ENCODE peak calls at places on chromosomes 4 and X, in ten cellular contexts. W, O, P, I, U, S, F, A, Z and Y are unnamed samples.

GRCh38 chrX:114582264-114582632 is 1.6 kb upstream of the HTR2C start:
- DNase-seq in F (no peak), U (no peak), W (no peak), O (no peak), S (no peak), Z (no peak), I (no peak), P (no peak), A (no peak), Y (no peak)

GRCh38 chrX:106286053-106286650 is 118.0 kb downstream of the PWWP3B start:
- DNase-seq in F (no peak), I (peak; percentile 31), S (peak; percentile 82), P (no peak), A (peak; percentile 6), O (peak; percentile 55), U (no peak), W (no peak), Z (no peak), Y (no peak)

GRCh38 chr4:89254847-89255246 is 52.8 kb downstream of the GPRIN3 start:
- DNase-seq in U (peak; percentile 1), I (peak; percentile 37), A (peak; percentile 15), W (peak; percentile 43), S (peak; percentile 46), O (peak; percentile 37), P (no peak), Z (no peak), F (no peak), Y (no peak)

GRCh38 chrX:143437439-143437838 is 79.8 kb downstream of the SPANXN3 start:
- DNase-seq in U (no peak), I (no peak), F (no peak), Z (no peak), W (peak; percentile 16), P (no peak), O (peak; percentile 57), S (peak; percentile 49), A (no peak), Y (no peak)

GRCh38 chr4:8577972-8578371 is 2.2 kb upstream of the GPR78 start:
- DNase-seq in I (no peak), O (no peak), F (no peak), Z (no peak), S (no peak), A (no peak), U (no peak), W (no peak), P (no peak), Y (no peak)

GRCh38 chrX:1167466-1167865 is 45.0 kb downstream of the CRLF2 start:
- DNase-seq in A (no peak), S (no peak), Z (no peak), O (no peak), W (peak; percentile 27), U (no peak), P (no peak), I (no peak), F (no peak), Y (no peak)

GRCh38 chr4:13888112-13888511 is 260.6 kb upstream of the BOD1L1 start:
- DNase-seq in F (peak; percentile 77), Z (no peak), W (no peak), I (peak; percentile 86), S (peak; percentile 95), A (peak; percentile 94), U (no peak), O (peak; percentile 93), P (no peak), Y (peak; percentile 84)

GRCh38 chrX:1468250-1468772 is 15.6 kb upstream of the ASMTL start:
- DNase-seq in U (no peak), I (peak; percentile 81), S (peak; percentile 9), P (no peak), Z (no peak), F (no peak), O (peak; percentile 12), W (peak; percentile 92), A (peak; percentile 68), Y (no peak)

GRCh38 chr4:78660559-78660958 is 109.0 kb downstream of the ANXA3 start:
- DNase-seq in A (no peak), Z (no peak), O (no peak), U (no peak), P (no peak), S (no peak), I (peak; percentile 43), F (no peak), W (no peak), Y (no peak)

GRCh38 chr4:111778543-111778942 is 366.7 kb upstream of the FAM241A start:
- DNase-seq in O (peak; percentile 3), S (no peak), P (no peak), I (peak; percentile 38), F (no peak), W (no peak), Z (no peak), A (peak; percentile 54), U (no peak), Y (no peak)

GRCh38 chr4:54852061-54852460 is 194.3 kb downstream of the KIT start:
- DNase-seq in P (no peak), U (no peak), S (no peak), F (no peak), O (no peak), I (no peak), A (no peak), W (no peak), Z (no peak), Y (no peak)

GRCh38 chr4:22874334-22874912 is 181.7 kb downstream of the GBA3 start:
- DNase-seq in F (no peak), W (no peak), O (no peak), U (no peak), P (no peak), S (no peak), I (no peak), Z (no peak), A (no peak), Y (no peak)

GRCh38 chr4:22870847-22871246 is 178.1 kb downstream of the GBA3 start:
- DNase-seq in Z (no peak), P (no peak), O (no peak), W (no peak), U (no peak), F (no peak), A (no peak), I (no peak), S (no peak), Y (no peak)

GRCh38 chr4:22873899-22874298 is 181.2 kb downstream of the GBA3 start:
- DNase-seq in S (no peak), W (no peak), A (no peak), Z (no peak), O (no peak), P (no peak), F (no peak), U (no peak), I (no peak), Y (no peak)

DNA sequence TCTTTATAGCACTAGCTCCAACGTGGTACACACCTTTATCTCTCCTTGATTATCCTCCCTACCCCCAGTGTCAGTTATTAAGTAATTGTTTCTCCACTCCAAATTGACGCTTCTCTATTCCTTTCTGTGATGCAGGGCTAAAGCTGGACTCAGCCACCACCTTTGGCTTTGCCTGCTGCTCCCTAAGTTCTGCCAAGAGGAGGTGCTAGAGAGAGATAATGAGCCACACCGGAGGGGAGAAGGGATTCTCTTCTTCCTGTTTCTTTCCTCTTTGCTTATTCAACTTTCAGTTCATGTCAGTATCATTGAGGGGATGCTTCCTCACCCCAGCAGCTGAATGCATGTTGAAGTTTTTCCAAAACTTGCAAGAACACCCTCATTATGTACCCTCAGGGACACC is 176.5 kb downstream of the GBA3 start:
- DNase-seq in W (peak; percentile 27), Z (no peak), A (no peak), U (no peak), P (no peak), F (no peak), O (no peak), I (no peak), S (no peak), Y (no peak)
- TF ChIP-seq CTCF in W (peak; percentile 53), Z (no peak), A (no peak), U (no peak), P (no peak), F (peak; percentile 26), O (no peak), I (no peak), S (no peak), Y (no peak)

DNA sequence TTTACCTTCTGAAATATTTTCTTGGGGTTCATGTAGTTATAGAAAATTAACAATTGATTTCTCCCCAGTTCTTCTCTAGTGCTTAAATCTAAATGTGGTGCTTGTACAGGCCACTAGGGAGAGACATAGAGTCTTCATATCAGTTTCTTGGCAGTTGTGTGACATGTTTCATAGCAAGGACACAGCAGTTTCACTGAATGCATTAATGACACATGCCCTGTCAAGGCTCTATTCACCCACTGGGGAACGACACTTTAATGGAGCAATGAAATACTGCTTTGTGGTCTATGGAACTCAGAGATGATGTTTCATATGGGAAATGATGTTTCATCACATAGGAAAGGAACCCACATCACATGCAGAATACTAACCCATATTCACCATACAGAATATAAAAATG is 2.8 kb downstream of the VEGFC start:
- DNase-seq in S (peak; percentile 74), W (peak; percentile 40), O (peak; percentile 67), F (no peak), Z (no peak), A (peak; percentile 88), P (no peak), I (peak; percentile 86), U (peak; percentile 87), Y (no peak)
- TF ChIP-seq CTCF in S (peak; percentile 74), W (peak; percentile 58), O (peak; percentile 68), F (peak; percentile 80), Z (peak; percentile 32), A (peak; percentile 81), P (peak; percentile 36), I (peak; percentile 69), U (peak; percentile 64), Y (peak; percentile 59)

GRCh38 chr4:118950929-118951570 is 62.4 kb downstream of the SYNPO2 start:
- DNase-seq in F (no peak), Z (no peak), I (no peak), U (no peak), A (no peak), S (no peak), O (no peak), W (peak; percentile 41), P (no peak), Y (no peak)

GRCh38 chr4:118955515-118955914 is 66.9 kb downstream of the SYNPO2 start:
- DNase-seq in A (peak; percentile 29), S (peak; percentile 77), P (no peak), W (no peak), O (peak; percentile 68), I (peak; percentile 84), U (no peak), Z (no peak), F (no peak), Y (no peak)

GRCh38 chr4:118954246-118954645 is 65.6 kb downstream of the SYNPO2 start:
- DNase-seq in Z (no peak), W (peak; percentile 67), A (peak; percentile 44), F (no peak), O (peak; percentile 70), P (no peak), S (peak; percentile 73), I (peak; percentile 76), U (no peak), Y (no peak)

GRCh38 chr4:118950224-118950623 is 61.6 kb downstream of the SYNPO2 start:
- DNase-seq in Z (no peak), W (peak; percentile 73), S (no peak), O (no peak), U (no peak), P (no peak), A (no peak), F (no peak), I (no peak), Y (no peak)

GRCh38 chr4:118953276-118953675 is 64.6 kb downstream of the SYNPO2 start:
- DNase-seq in S (no peak), I (no peak), F (no peak), A (no peak), U (no peak), O (no peak), P (no peak), W (no peak), Z (no peak), Y (no peak)
- TF ChIP-seq CTCF in S (no peak), I (no peak), F (no peak), A (no peak), U (no peak), O (no peak), P (no peak), W (no peak), Z (no peak), Y (no peak)

GRCh38 chrX:154308108-154308946 is 12.7 kb downstream of the TKTL1 start:
- DNase-seq in U (no peak), W (peak; percentile 69), Z (no peak), I (peak; percentile 51), S (peak; percentile 55), F (no peak), A (peak; percentile 30), O (peak; percentile 53), P (peak; percentile 54), Y (no peak)
- TF ChIP-seq CTCF in U (peak; percentile 63), W (peak; percentile 70), Z (peak; percentile 62), I (peak; percentile 51), S (peak; percentile 64), F (peak; percentile 76), A (peak; percentile 66), O (peak; percentile 72), P (peak; percentile 47), Y (peak; percentile 51)